ENCODE peak calls at places on chromosomes 11 and 22, in four cellular contexts. One of them, this sample, is unnamed.

GRCh38 chr11:64352099-64353005 is 6.6 kb upstream of the RPS6KA4 start:
- DNase-seq in CD8-positive, alpha-beta T cell: no peak
- DNase-seq in GM12865: no peak
- DNase-seq in upper lobe of right lung: no peak
- DNase-seq in this sample: no peak

GRCh38 chr11:133911169-133911568 is 45.6 kb downstream of the IGSF9B start:
- DNase-seq in GM12865: no peak
- DNase-seq in CD8-positive, alpha-beta T cell: no peak
- DNase-seq in upper lobe of right lung: no peak
- DNase-seq in this sample: no peak

GRCh38 chr11:130427581-130428211 is 713 bp downstream of the ADAMTS8 start:
- DNase-seq in CD8-positive, alpha-beta T cell: no peak
- DNase-seq in upper lobe of right lung: no peak
- DNase-seq in GM12865: no peak
- DNase-seq in this sample: no peak

GRCh38 chr11:113673566-113674396 is 32.3 kb downstream of the TMPRSS5 start:
- DNase-seq in GM12865: no peak
- DNase-seq in upper lobe of right lung: no peak
- DNase-seq in CD8-positive, alpha-beta T cell: no peak
- DNase-seq in this sample: no peak

GRCh38 chr11:20399498-20399897 is 12.0 kb downstream of the PRMT3 start:
- DNase-seq in GM12865: no peak
- DNase-seq in CD8-positive, alpha-beta T cell: no peak
- DNase-seq in upper lobe of right lung: no peak
- DNase-seq in this sample: no peak

GRCh38 chr11:1049431-1049891 is 12.9 kb upstream of the MUC6 start:
- DNase-seq in upper lobe of right lung: peak
- DNase-seq in GM12865: no peak
- DNase-seq in CD8-positive, alpha-beta T cell: no peak
- DNase-seq in this sample: no peak

GRCh38 chr22:27148886-27149470 is 491.6 kb downstream of the MIAT start:
- DNase-seq in upper lobe of right lung: no peak
- DNase-seq in CD8-positive, alpha-beta T cell: no peak
- DNase-seq in GM12865: no peak
- DNase-seq in this sample: no peak

GRCh38 chr11:99505319-99505718 is 484.6 kb downstream of the CNTN5 start:
- DNase-seq in CD8-positive, alpha-beta T cell: no peak
- DNase-seq in GM12865: no peak
- DNase-seq in upper lobe of right lung: no peak
- DNase-seq in this sample: peak

GRCh38 chr22:19974935-19975706 is 33.5 kb upstream of the TXNRD2 start:
- DNase-seq in CD8-positive, alpha-beta T cell: no peak
- DNase-seq in upper lobe of right lung: no peak
- DNase-seq in GM12865: no peak
- DNase-seq in this sample: no peak

GRCh38 chr11:112828433-112828832 is 132.8 kb upstream of the NCAM1 start:
- DNase-seq in upper lobe of right lung: no peak
- DNase-seq in CD8-positive, alpha-beta T cell: no peak
- DNase-seq in GM12865: no peak
- DNase-seq in this sample: no peak

GRCh38 chr22:31233001-31233400 is 20.9 kb downstream of the LIMK2 start:
- DNase-seq in GM12865: no peak
- DNase-seq in CD8-positive, alpha-beta T cell: no peak
- DNase-seq in upper lobe of right lung: no peak
- DNase-seq in this sample: no peak

GRCh38 chr11:112499153-112499907 is 238.7 kb upstream of the PLET1 start:
- DNase-seq in CD8-positive, alpha-beta T cell: no peak
- DNase-seq in GM12865: no peak
- DNase-seq in upper lobe of right lung: no peak
- DNase-seq in this sample: no peak

GRCh38 chr11:102560555-102561011 is 30.0 kb upstream of the MMP7 start:
- DNase-seq in CD8-positive, alpha-beta T cell: no peak
- DNase-seq in GM12865: peak
- DNase-seq in upper lobe of right lung: no peak
- DNase-seq in this sample: peak

GRCh38 chr11:1387521-1387920 is 2.2 kb upstream of the BRSK2 start:
- DNase-seq in GM12865: no peak
- DNase-seq in CD8-positive, alpha-beta T cell: no peak
- DNase-seq in upper lobe of right lung: no peak
- DNase-seq in this sample: no peak

GRCh38 chr22:20552450-20552894 is 45.1 kb downstream of the MED15 start:
- DNase-seq in upper lobe of right lung: no peak
- DNase-seq in CD8-positive, alpha-beta T cell: no peak
- DNase-seq in GM12865: no peak
- DNase-seq in this sample: no peak

GRCh38 chr11:36162909-36163434 is 126.3 kb downstream of the COMMD9 start:
- DNase-seq in upper lobe of right lung: no peak
- DNase-seq in GM12865: no peak
- DNase-seq in CD8-positive, alpha-beta T cell: no peak
- DNase-seq in this sample: no peak

GRCh38 chr11:14676068-14676467 is 32.5 kb downstream of the PDE3B start:
- DNase-seq in CD8-positive, alpha-beta T cell: no peak
- DNase-seq in GM12865: no peak
- DNase-seq in upper lobe of right lung: no peak
- DNase-seq in this sample: no peak

GRCh38 chr11:34682822-34683221 is 61.9 kb downstream of the EHF start:
- DNase-seq in GM12865: no peak
- DNase-seq in upper lobe of right lung: no peak
- DNase-seq in CD8-positive, alpha-beta T cell: no peak
- DNase-seq in this sample: no peak

GRCh38 chr11:66529069-66529468 is 16.8 kb downstream of the ZDHHC24 start:
- DNase-seq in upper lobe of right lung: no peak
- DNase-seq in GM12865: no peak
- DNase-seq in CD8-positive, alpha-beta T cell: no peak
- DNase-seq in this sample: no peak

GRCh38 chr11:27838674-27839073 is 138.4 kb upstream of the BDNF start:
- DNase-seq in upper lobe of right lung: no peak
- DNase-seq in CD8-positive, alpha-beta T cell: no peak
- DNase-seq in GM12865: no peak
- DNase-seq in this sample: no peak

GRCh38 chr22:36279219-36279666 is 26.3 kb downstream of the APOL1 start:
- DNase-seq in CD8-positive, alpha-beta T cell: no peak
- DNase-seq in upper lobe of right lung: no peak
- DNase-seq in GM12865: no peak
- DNase-seq in this sample: no peak

GRCh38 chr11:110712643-110713468 is 619 bp upstream of the ARHGAP20 start:
- DNase-seq in GM12865: no peak
- DNase-seq in upper lobe of right lung: peak
- DNase-seq in CD8-positive, alpha-beta T cell: no peak
- DNase-seq in this sample: peak

GRCh38 chr11:112693781-112694180 is 267.4 kb upstream of the NCAM1 start:
- DNase-seq in upper lobe of right lung: no peak
- DNase-seq in CD8-positive, alpha-beta T cell: no peak
- DNase-seq in GM12865: no peak
- DNase-seq in this sample: no peak

GRCh38 chr11:34890812-34891211 is 25.4 kb downstream of the APIP start:
- DNase-seq in upper lobe of right lung: no peak
- DNase-seq in CD8-positive, alpha-beta T cell: no peak
- DNase-seq in GM12865: peak
- DNase-seq in this sample: peak

GRCh38 chr11:76218449-76219206 is 12.3 kb upstream of the WNT11 start:
- DNase-seq in upper lobe of right lung: no peak
- DNase-seq in GM12865: no peak
- DNase-seq in CD8-positive, alpha-beta T cell: no peak
- DNase-seq in this sample: no peak

GRCh38 chr11:86484164-86484794 is 109.6 kb downstream of the CCDC81 start:
- DNase-seq in GM12865: no peak
- DNase-seq in upper lobe of right lung: no peak
- DNase-seq in CD8-positive, alpha-beta T cell: no peak
- DNase-seq in this sample: peak

GRCh38 chr11:97202613-97203292 is 812.9 kb downstream of the JRKL start:
- DNase-seq in upper lobe of right lung: no peak
- DNase-seq in CD8-positive, alpha-beta T cell: no peak
- DNase-seq in GM12865: no peak
- DNase-seq in this sample: no peak

GRCh38 chr11:40281055-40281580 is 1178.3 kb downstream of the LRRC4C start:
- DNase-seq in CD8-positive, alpha-beta T cell: no peak
- DNase-seq in GM12865: no peak
- DNase-seq in upper lobe of right lung: no peak
- DNase-seq in this sample: peak

DNA sequence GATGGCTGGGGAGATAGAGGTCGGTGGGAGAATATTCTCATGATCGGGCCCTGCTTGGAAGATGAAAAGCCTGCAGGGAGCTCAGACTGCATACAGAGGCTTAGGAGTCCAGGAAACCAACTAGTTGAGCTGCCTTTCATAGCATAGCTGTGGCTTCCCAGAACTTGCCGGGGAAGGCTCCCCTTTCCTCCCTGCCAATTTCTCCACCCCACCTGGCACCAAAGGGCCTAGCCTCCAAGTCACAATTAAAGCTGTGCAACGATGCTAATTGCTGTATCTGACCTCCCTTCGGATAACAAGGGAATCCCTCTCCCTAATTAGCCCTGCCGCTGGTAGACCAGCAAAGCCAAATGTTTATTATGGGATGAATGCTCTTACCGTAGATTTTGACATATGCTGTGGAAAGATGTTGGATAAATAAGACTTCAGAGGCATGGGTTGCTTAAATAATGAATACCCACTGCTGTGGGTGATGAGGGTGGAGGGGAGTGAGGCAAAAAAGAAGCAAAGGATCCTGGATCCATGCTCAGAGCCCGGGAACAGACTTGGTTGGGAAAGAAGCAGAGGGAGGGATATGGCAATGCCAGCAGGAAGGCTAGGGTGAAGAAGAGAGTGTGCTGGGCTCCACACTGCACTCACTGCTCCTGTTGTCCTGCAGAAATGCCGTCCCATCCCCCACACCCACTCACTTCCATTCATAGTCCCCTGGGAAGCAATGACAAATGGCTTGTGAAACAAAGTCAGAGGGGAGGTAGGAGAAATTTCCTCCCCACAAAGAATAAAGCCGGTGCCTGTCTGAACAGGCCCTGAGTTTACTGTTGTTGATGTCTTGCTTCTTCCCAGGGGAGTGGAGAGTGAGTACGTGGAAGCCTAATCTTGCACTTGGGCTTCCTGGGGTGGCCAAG is 608.1 kb upstream of the CADM1 start:
- DNase-seq in CD8-positive, alpha-beta T cell: no peak
- DNase-seq in GM12865: no peak
- DNase-seq in upper lobe of right lung: no peak
- DNase-seq in this sample: no peak
- TF ChIP-seq CTCF in CD8-positive, alpha-beta T cell: no peak
- TF ChIP-seq CTCF in GM12865: no peak
- TF ChIP-seq CTCF in upper lobe of right lung: no peak
- TF ChIP-seq CTCF in this sample: no peak

DNA sequence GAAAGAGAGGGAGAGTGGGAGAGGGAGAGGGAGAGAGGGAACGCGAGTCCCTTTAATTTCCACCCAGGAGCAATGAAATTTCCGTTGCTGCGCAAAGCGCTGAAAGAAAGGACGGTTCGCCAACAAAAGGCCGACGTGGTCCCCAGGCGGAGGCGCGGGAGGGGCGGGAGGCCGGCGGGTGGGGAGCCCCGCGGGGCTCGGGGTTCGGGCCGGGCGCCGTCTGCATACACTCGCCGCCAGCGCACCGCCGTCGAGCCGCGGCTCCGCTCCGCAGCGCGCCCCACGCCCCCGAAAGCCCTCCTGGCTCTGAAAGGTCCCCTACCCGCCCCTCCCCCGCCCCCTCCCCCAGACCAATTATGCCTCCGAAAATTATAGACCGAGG is at the start of gene FGF3:
- DNase-seq in GM12865: no peak
- DNase-seq in CD8-positive, alpha-beta T cell: no peak
- DNase-seq in upper lobe of right lung: no peak
- DNase-seq in this sample: no peak
- H3K4me3 ChIP-seq in GM12865: no peak
- H3K4me3 ChIP-seq in CD8-positive, alpha-beta T cell: no peak
- H3K4me3 ChIP-seq in upper lobe of right lung: no peak
- H3K4me3 ChIP-seq in this sample: no peak

GRCh38 chr22:47124451-47124881 is 362.0 kb downstream of the TBC1D22A start:
- DNase-seq in upper lobe of right lung: peak
- DNase-seq in CD8-positive, alpha-beta T cell: no peak
- DNase-seq in GM12865: no peak
- DNase-seq in this sample: no peak

GRCh38 chr22:47123827-47124442 is 361.5 kb downstream of the TBC1D22A start:
- DNase-seq in GM12865: no peak
- DNase-seq in CD8-positive, alpha-beta T cell: no peak
- DNase-seq in upper lobe of right lung: peak
- DNase-seq in this sample: no peak

GRCh38 chr22:47124946-47125345 is 362.5 kb downstream of the TBC1D22A start:
- DNase-seq in upper lobe of right lung: peak
- DNase-seq in GM12865: no peak
- DNase-seq in CD8-positive, alpha-beta T cell: no peak
- DNase-seq in this sample: no peak

GRCh38 chr22:47126344-47126811 is 363.9 kb downstream of the TBC1D22A start:
- DNase-seq in GM12865: no peak
- DNase-seq in upper lobe of right lung: peak
- DNase-seq in CD8-positive, alpha-beta T cell: no peak
- DNase-seq in this sample: no peak

DNA sequence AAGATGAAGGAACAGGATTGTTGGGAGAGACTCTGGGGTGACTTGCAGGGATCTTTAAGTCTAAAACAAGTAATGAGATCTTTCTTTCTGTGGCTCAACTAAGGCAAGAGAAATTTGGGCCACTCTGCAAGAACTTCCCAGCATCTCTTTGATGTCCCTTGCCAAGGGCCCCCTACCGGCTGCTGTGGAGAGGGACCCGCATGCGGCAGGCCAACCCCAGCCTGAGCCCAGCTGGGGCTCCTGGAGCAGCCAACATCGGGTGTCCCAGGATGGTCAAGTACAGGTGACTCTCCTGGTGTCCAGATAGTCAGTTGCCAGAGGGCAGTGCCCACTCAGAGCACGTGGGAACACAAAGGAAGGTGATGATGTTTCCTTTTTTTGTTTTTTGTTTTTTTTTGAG is 363.2 kb downstream of the TBC1D22A start:
- DNase-seq in CD8-positive, alpha-beta T cell: no peak
- DNase-seq in upper lobe of right lung: peak
- DNase-seq in GM12865: peak
- DNase-seq in this sample: no peak
- TF ChIP-seq CTCF in CD8-positive, alpha-beta T cell: no peak
- TF ChIP-seq CTCF in upper lobe of right lung: no peak
- TF ChIP-seq CTCF in GM12865: peak
- TF ChIP-seq CTCF in this sample: peak

DNA sequence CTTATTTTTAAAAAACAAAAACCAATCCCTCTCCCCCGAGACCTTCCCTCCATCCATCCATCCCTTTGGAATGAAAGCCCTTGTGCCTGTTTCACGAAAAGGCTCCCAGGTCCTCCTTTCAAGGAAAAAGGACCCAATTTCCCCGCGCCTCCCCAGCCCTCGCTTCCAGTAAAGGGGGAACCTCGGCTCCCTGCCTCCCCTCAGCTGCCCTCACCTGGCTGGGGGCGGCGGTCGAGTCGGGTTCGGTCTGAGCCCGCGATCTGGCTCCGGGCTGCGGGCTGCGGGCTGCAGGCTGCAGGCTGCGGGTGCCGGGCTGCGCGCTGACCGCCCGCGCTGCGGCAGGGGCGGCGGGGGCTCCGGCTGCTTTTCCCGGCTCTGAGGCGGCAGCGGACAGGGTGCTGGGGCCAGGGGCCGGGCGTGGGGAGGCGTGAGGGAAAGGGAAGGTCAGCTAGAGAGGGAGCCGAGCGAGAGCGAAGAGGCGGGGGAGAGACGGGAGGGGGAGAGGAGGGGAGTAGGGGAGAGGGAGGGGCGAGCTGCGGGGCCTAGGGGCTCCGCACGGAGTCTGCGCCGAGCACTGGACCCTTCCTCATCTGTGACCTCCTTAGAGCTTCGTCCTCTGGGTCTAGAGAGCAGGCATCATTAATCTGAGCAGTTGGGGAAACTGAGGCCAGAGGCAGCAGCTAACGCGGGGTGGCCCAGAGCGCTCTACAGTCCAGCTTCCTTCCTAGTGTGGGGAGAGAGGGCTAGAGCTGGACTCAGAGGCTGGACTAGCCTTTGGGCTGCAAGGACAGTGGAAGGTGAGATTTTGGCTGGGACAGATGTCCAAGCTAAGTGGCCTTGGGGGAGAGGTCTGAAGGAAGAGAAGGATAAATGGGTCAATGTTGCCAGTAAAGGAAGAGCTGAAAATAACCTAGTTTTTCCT is at the start of gene C1QTNF4:
- DNase-seq in CD8-positive, alpha-beta T cell: no peak
- DNase-seq in upper lobe of right lung: no peak
- DNase-seq in GM12865: no peak
- DNase-seq in this sample: no peak
- H3K4me3 ChIP-seq in CD8-positive, alpha-beta T cell: no peak
- H3K4me3 ChIP-seq in upper lobe of right lung: no peak
- H3K4me3 ChIP-seq in GM12865: no peak
- H3K4me3 ChIP-seq in this sample: peak